ENCODE peak calls at places on chromosomes 13 and 19, in ten cellular contexts. L, E, H, A, Z, K, I, C, F and Q are unnamed samples.

GRCh38 chr19:38719761-38720558 is 24.3 kb downstream of the CAPN12 start:
- DNase-seq in L (no peak), F (no peak), H (peak; percentile 72), Z (no peak), I (no peak), C (peak; percentile 81), K (no peak), A (no peak), E (no peak), Q (no peak)

GRCh38 chr13:65499251-65499650 is 1730.9 kb downstream of the PCDH9 start:
- DNase-seq in L (no peak), Z (no peak), I (no peak), C (no peak), F (no peak), K (no peak), E (no peak), H (no peak), A (no peak), Q (no peak)

GRCh38 chr19:10228925-10229324 is 2.2 kb downstream of the S1PR2 start:
- DNase-seq in E (peak; percentile 48), F (no peak), I (peak; percentile 35), H (peak; percentile 30), A (peak; percentile 45), L (no peak), C (no peak), K (no peak), Z (peak; percentile 34), Q (no peak)

GRCh38 chr13:103908274-103908673 is 842.1 kb upstream of the SLC10A2 start:
- DNase-seq in Z (no peak), A (no peak), F (no peak), I (no peak), L (no peak), E (no peak), K (no peak), H (no peak), C (no peak), Q (no peak)

GRCh38 chr19:44796701-44797115 is 12.2 kb upstream of the BCAM start:
- DNase-seq in I (no peak), F (peak; percentile 57), C (no peak), Z (no peak), E (peak; percentile 96), H (peak; percentile 41), A (no peak), K (peak; percentile 66), L (no peak), Q (no peak)

GRCh38 chr19:37779139-37780035 is at the start of gene ZNF573:
- DNase-seq in C (peak; percentile 77), K (peak; percentile 82), F (peak; percentile 83), Z (peak; percentile 85), I (peak; percentile 89), E (peak; percentile 88), A (peak; percentile 85), L (peak; percentile 72), H (peak; percentile 89), Q (peak; percentile 69)

GRCh38 chr19:49363265-49364082 is at the start of gene DKKL1:
- DNase-seq in K (peak; percentile 99), F (peak; percentile 100), H (peak; percentile 97), L (peak; percentile 33), E (peak; percentile 96), I (peak; percentile 100), A (peak; percentile 89), C (peak; percentile 100), Z (peak; percentile 100), Q (peak; percentile 91)

GRCh38 chr19:46009530-46010510 is 13.0 kb downstream of the PGLYRP1 start:
- DNase-seq in E (peak; percentile 28), H (peak; percentile 59), K (peak; percentile 61), L (no peak), F (peak; percentile 76), I (peak; percentile 77), C (peak; percentile 61), Z (peak; percentile 57), A (peak; percentile 80), Q (no peak)

GRCh38 chr19:53333071-53333465 is 481 bp upstream of the ZNF845 start:
- DNase-seq in K (peak; percentile 38), H (peak; percentile 66), A (peak; percentile 61), Z (peak; percentile 71), L (no peak), F (peak; percentile 51), E (no peak), C (no peak), I (peak; percentile 41), Q (no peak)

GRCh38 chr13:48624858-48625257 is 28.9 kb upstream of the CYSLTR2 start:
- DNase-seq in E (no peak), K (no peak), I (peak; percentile 29), Z (peak; percentile 53), A (no peak), C (no peak), H (peak; percentile 10), L (no peak), F (no peak), Q (no peak)

GRCh38 chr19:50410109-50410508 is 8.6 kb upstream of the SPIB start:
- DNase-seq in F (no peak), Z (no peak), C (no peak), A (no peak), I (no peak), H (no peak), E (no peak), L (no peak), K (no peak), Q (no peak)

GRCh38 chr13:52695856-52696255 is 43.2 kb downstream of the SUGT1 start:
- DNase-seq in C (no peak), K (no peak), F (no peak), H (peak; percentile 42), E (peak; percentile 20), L (peak; percentile 3), I (peak; percentile 27), Z (no peak), A (no peak), Q (no peak)

GRCh38 chr13:49643003-49643651 is 14.8 kb downstream of the ARL11 start:
- DNase-seq in E (no peak), L (no peak), K (no peak), C (no peak), I (no peak), Z (no peak), A (no peak), F (no peak), H (no peak), Q (no peak)

GRCh38 chr19:8392017-8392591 is 1.9 kb downstream of the RAB11B start:
- DNase-seq in K (peak; percentile 51), I (no peak), F (peak; percentile 70), A (peak; percentile 57), C (no peak), H (peak; percentile 29), L (no peak), E (no peak), Z (no peak), Q (no peak)

GRCh38 chr19:49149652-49150105 is 5.5 kb downstream of the HRC start:
- DNase-seq in A (peak; percentile 84), E (peak; percentile 76), H (peak; percentile 82), L (no peak), K (peak; percentile 61), C (peak; percentile 61), Z (peak; percentile 70), F (peak; percentile 76), I (peak; percentile 71), Q (peak; percentile 58)

GRCh38 chr13:73060251-73061160 is 1.7 kb downstream of the KLF5 start:
- DNase-seq in H (peak; percentile 86), A (peak; percentile 52), Z (peak; percentile 22), L (no peak), E (no peak), I (peak; percentile 64), K (no peak), C (no peak), F (no peak), Q (no peak)

GRCh38 chr19:10896851-10897526 is 25.6 kb downstream of the CARM1 start:
- DNase-seq in Z (no peak), E (peak; percentile 31), H (no peak), I (no peak), L (no peak), K (no peak), F (no peak), C (no peak), A (no peak), Q (no peak)

GRCh38 chr13:44331446-44331845 is 42.2 kb upstream of the SERP2 start:
- DNase-seq in C (no peak), Z (no peak), H (peak; percentile 58), E (no peak), A (no peak), L (no peak), K (no peak), F (no peak), I (peak; percentile 33), Q (no peak)

DNA sequence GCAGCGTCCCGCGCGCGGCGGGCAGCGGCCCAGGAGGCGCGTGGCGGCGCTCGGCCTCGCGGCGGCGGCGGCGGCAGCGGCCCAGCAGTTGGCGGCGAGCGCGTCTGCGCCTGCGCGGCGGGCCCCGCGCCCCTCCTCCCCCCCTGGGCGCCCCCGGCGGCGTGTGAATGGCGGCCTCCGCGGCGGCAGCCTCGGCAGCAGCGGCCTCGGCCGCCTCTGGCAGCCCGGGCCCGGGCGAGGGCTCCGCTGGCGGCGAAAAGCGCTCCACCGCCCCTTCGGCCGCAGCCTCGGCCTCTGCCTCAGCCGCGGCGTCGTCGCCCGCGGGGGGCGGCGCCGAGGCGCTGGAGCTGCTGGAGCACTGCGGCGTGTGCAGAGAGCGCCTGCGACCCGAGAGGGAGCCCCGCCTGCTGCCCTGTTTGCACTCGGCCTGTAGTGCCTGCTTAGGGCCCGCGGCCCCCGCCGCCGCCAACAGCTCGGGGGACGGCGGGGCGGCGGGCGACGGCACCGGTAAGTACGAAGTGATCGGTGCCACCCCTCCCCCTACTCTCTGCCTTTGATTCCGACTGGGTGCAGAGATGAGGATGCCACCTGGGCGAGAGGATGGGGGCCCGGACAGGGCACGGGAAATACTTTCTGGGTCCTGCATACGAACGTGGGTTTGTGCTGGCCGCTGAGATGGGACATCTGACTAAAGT is 874 bp downstream of the TRIM28 start:
- DNase-seq in E (no peak), L (no peak), A (peak; percentile 96), H (peak; percentile 32), F (no peak), I (no peak), K (no peak), C (no peak), Z (peak; percentile 36), Q (no peak)
- H3K4me3 ChIP-seq in E (peak overlapping the region; percentile 96), L (peak overlapping the region; percentile 92), A (peak overlapping the region; percentile 97), H (peak overlapping the region; percentile 90), F (peak overlapping the region; percentile 85), I (peak overlapping the region; percentile 88), K (peak overlapping the region; percentile 81), C (peak overlapping the region; percentile 76), Z (peak overlapping the region; percentile 79), Q (peak overlapping the region; percentile 95)

GRCh38 chr13:28530729-28531194 is 35.8 kb upstream of the FLT1 start:
- DNase-seq in I (no peak), F (no peak), K (no peak), A (no peak), L (no peak), H (no peak), Z (no peak), C (no peak), E (no peak), Q (no peak)
- TF ChIP-seq CTCF in I (peak; percentile 53), F (no peak), K (peak; percentile 13), A (no peak), L (no peak), H (no peak), Z (no peak), C (no peak), E (no peak), Q (no peak)

GRCh38 chr19:13103961-13104847 is 1.5 kb upstream of the LYL1 start:
- DNase-seq in L (no peak), A (peak; percentile 81), E (no peak), Z (peak; percentile 67), K (peak; percentile 79), C (no peak), F (no peak), I (no peak), H (no peak), Q (no peak)
- H3K4me3 ChIP-seq in L (peak overlapping the region; percentile 61), A (no peak overlapping the region), E (no peak overlapping the region), Z (no peak overlapping the region), K (peak overlapping the region; percentile 42), C (no peak overlapping the region), F (no peak overlapping the region), I (no peak overlapping the region), H (no peak overlapping the region), Q (no peak overlapping the region)

GRCh38 chr13:20206065-20206725 is 13.5 kb upstream of the GJB2 start:
- DNase-seq in H (no peak), L (no peak), Z (no peak), A (no peak), E (no peak), I (no peak), F (no peak), C (no peak), K (no peak), Q (no peak)
- TF ChIP-seq CTCF in H (no peak), L (no peak), Z (no peak), A (no peak), E (no peak), I (no peak), F (no peak), C (no peak), K (no peak), Q (no peak)